ENCODE peak calls at places on chromosomes 11 and 22, in six cellular contexts. T is PC-3, Z is heart left ventricle, P is iPS-NIHi11, C is GM23338, S is cardiac fibroblast. F is an unnamed sample.

GRCh38 chr11:75339685-75340409 is 11.6 kb downstream of the ARRB1 start:
- DNase-seq in T (no peak), Z (peak; percentile 54), P (no peak), C (no peak), S (peak; percentile 33), F (peak; percentile 72)

GRCh38 chr11:60193687-60194433 is 11.0 kb upstream of the MS4A6A start:
- DNase-seq in T (peak; percentile 89), Z (peak; percentile 49), P (peak; percentile 68), C (peak; percentile 87), S (peak; percentile 67), F (peak; percentile 98)

GRCh38 chr11:36075053-36075452 is 131.2 kb downstream of the LDLRAD3 start:
- DNase-seq in T (peak; percentile 5), Z (no peak), P (no peak), C (no peak), S (peak; percentile 90), F (peak; percentile 93)

GRCh38 chr11:10233581-10233980 is 60.4 kb downstream of the SBF2 start:
- DNase-seq in T (peak; percentile 57), Z (no peak), P (no peak), C (no peak), S (peak; percentile 61), F (peak; percentile 44)

GRCh38 chr22:45069925-45070324 is 60.1 kb upstream of the PHF21B start:
- DNase-seq in T (peak; percentile 49), Z (no peak), P (no peak), C (no peak), S (no peak), F (no peak)

GRCh38 chr11:114678125-114679036 is at the start of gene NXPE2:
- DNase-seq in T (peak; percentile 79), Z (no peak), P (no peak), C (no peak), S (no peak), F (no peak)

GRCh38 chr11:390175-390574 is 3.8 kb upstream of the PKP3 start:
- DNase-seq in T (peak; percentile 23), Z (no peak), P (peak; percentile 69), C (peak; percentile 88), S (no peak), F (no peak)

GRCh38 chr11:128302425-128303186 is 284.8 kb downstream of the ETS1 start:
- DNase-seq in T (no peak), Z (no peak), P (no peak), C (no peak), S (no peak), F (no peak)

GRCh38 chr11:36362902-36363301 is 66.8 kb downstream of the PRR5L start:
- DNase-seq in T (no peak), Z (no peak), P (no peak), C (no peak), S (peak; percentile 49), F (no peak)

GRCh38 chr11:12827929-12828812 is 153.9 kb downstream of the TEAD1 start:
- DNase-seq in T (peak; percentile 69), Z (peak; percentile 38), P (peak; percentile 70), C (peak; percentile 76), S (peak; percentile 87), F (peak; percentile 91)

GRCh38 chr11:57131080-57131790 is 50.5 kb upstream of the LRRC55 start:
- DNase-seq in T (peak; percentile 65), Z (peak; percentile 35), P (peak; percentile 64), C (peak; percentile 82), S (peak; percentile 34), F (peak; percentile 47)

GRCh38 chr11:14454861-14455632 is 44.6 kb downstream of the COPB1 start:
- DNase-seq in T (peak; percentile 55), Z (no peak), P (peak; percentile 45), C (peak; percentile 54), S (peak; percentile 59), F (peak; percentile 68)

GRCh38 chr11:36447514-36447913 is 62.6 kb downstream of the TRAF6 start:
- DNase-seq in T (peak; percentile 53), Z (no peak), P (peak; percentile 37), C (peak; percentile 18), S (peak; percentile 42), F (no peak)